ENCODE peak calls at places on chromosomes 12 and 14, in ten cellular contexts. Y is fibroblast of villous mesenchyme; J is H7; D is Jurkat, Clone E6-1; S is iPS DF 6.9; K is AG04449; A is esophagus muscularis mucosa; G is GM23248; P is kidney epithelial cell; C is astrocyte. B is an unnamed sample.

GRCh38 chr12:7012024-7012607 is 6.2 kb downstream of the LPCAT3 start:
- DNase-seq in K (no peak), C (no peak), A (no peak), D (no peak), S (no peak), Y (no peak), J (no peak), G (no peak), P (no peak), B (no peak)

GRCh38 chr12:57452181-57452936 is 2.7 kb upstream of the INHBE start:
- DNase-seq in J (peak; percentile 30), P (no peak), S (no peak), Y (peak; percentile 94), A (no peak), C (peak; percentile 93), G (peak; percentile 93), D (no peak), K (peak; percentile 86), B (peak; percentile 89)

GRCh38 chr14:78164226-78164853 is 5.8 kb upstream of the NRXN3 start:
- DNase-seq in A (no peak), G (peak; percentile 38), D (peak; percentile 22), K (no peak), J (peak; percentile 78), Y (no peak), P (no peak), C (no peak), S (peak; percentile 50), B (peak; percentile 7)

GRCh38 chr12:6524648-6525047 is 9.7 kb upstream of the GAPDH start:
- DNase-seq in S (no peak), K (no peak), Y (no peak), D (no peak), G (no peak), J (no peak), A (no peak), P (no peak), C (no peak), B (no peak)

GRCh38 chr14:61252354-61253063 is 28.6 kb downstream of the TMEM30B start:
- DNase-seq in Y (peak; percentile 91), K (peak; percentile 95), P (peak; percentile 87), C (peak; percentile 96), D (peak; percentile 76), S (no peak), J (peak; percentile 51), A (peak; percentile 95), G (peak; percentile 97), B (peak; percentile 97)

GRCh38 chr12:119198440-119198839 is 19.7 kb downstream of the HSPB8 start:
- DNase-seq in K (no peak), D (no peak), C (no peak), G (no peak), J (no peak), Y (no peak), P (no peak), A (no peak), S (no peak), B (no peak)

GRCh38 chr12:94710933-94711332 is 60.6 kb upstream of the TMCC3 start:
- DNase-seq in J (peak; percentile 56), C (no peak), K (no peak), S (peak; percentile 25), A (no peak), P (no peak), D (peak; percentile 44), Y (no peak), G (peak; percentile 29), B (peak; percentile 28)

GRCh38 chr14:77589099-77589498 is 27.3 kb downstream of the SPTLC2 start:
- DNase-seq in P (no peak), Y (no peak), C (no peak), K (no peak), J (no peak), D (no peak), G (no peak), A (no peak), S (no peak), B (no peak)

GRCh38 chr14:57061009-57061711 is 207.5 kb downstream of the EXOC5 start:
- DNase-seq in G (no peak), C (no peak), S (no peak), Y (no peak), D (no peak), A (no peak), P (no peak), J (no peak), K (no peak), B (no peak)
- H3K4me3 ChIP-seq in G (no peak overlapping the region), C (no peak overlapping the region), S (no peak overlapping the region), Y (no peak overlapping the region), D (no peak overlapping the region), A (no peak overlapping the region), P (no peak overlapping the region), J (no peak overlapping the region), K (no peak overlapping the region), B (no peak overlapping the region)

GRCh38 chr14:73755434-73756014 is 41.3 kb upstream of the PNMA1 start:
- DNase-seq in P (no peak), S (no peak), G (peak; percentile 54), D (no peak), J (peak; percentile 68), K (no peak), C (no peak), A (no peak), Y (peak; percentile 49), B (no peak)

GRCh38 chr14:73752297-73752992 is 38.3 kb upstream of the PNMA1 start:
- DNase-seq in A (no peak), C (peak; percentile 70), D (no peak), G (peak; percentile 60), J (no peak), Y (peak; percentile 58), K (peak; percentile 38), P (no peak), S (no peak), B (peak; percentile 29)

GRCh38 chr14:73753043-73753886 is 39.1 kb upstream of the PNMA1 start:
- DNase-seq in K (no peak), J (no peak), G (peak; percentile 51), P (no peak), S (no peak), Y (peak; percentile 77), A (no peak), C (no peak), D (peak; percentile 96), B (no peak)

GRCh38 chr14:73754911-73755360 is 40.8 kb upstream of the PNMA1 start:
- DNase-seq in S (no peak), Y (peak; percentile 80), G (peak; percentile 75), K (no peak), D (no peak), P (no peak), C (peak; percentile 84), A (no peak), J (peak; percentile 70), B (peak; percentile 64)

GRCh38 chr14:73753887-73754880 is 40.0 kb upstream of the PNMA1 start:
- DNase-seq in D (peak; percentile 66), C (no peak), A (no peak), G (peak; percentile 69), Y (peak; percentile 81), P (no peak), K (no peak), S (no peak), J (no peak), B (peak; percentile 59)
- H3K4me3 ChIP-seq in D (peak overlapping the region; percentile 55), C (no peak overlapping the region), A (peak overlapping the region; percentile 12), G (peak overlapping the region; percentile 62), Y (peak overlapping the region; percentile 43), P (no peak overlapping the region), K (peak overlapping the region; percentile 38), S (no peak overlapping the region), J (no peak overlapping the region), B (no peak overlapping the region)

GRCh38 chr14:89418452-89418851 is 1.4 kb upstream of the FOXN3 start:
- DNase-seq in D (no peak), Y (no peak), K (no peak), J (no peak), G (peak; percentile 53), C (no peak), S (no peak), A (no peak), P (no peak), B (peak; percentile 55)

GRCh38 chr14:89415139-89415538 is 1.9 kb downstream of the FOXN3 start:
- DNase-seq in P (no peak), J (no peak), C (no peak), G (peak; percentile 59), A (no peak), S (no peak), K (no peak), Y (peak; percentile 25), D (no peak), B (no peak)

GRCh38 chr14:89417469-89418225 is 614 bp upstream of the FOXN3 start:
- DNase-seq in S (no peak), Y (peak; percentile 52), G (peak; percentile 76), C (peak; percentile 35), K (no peak), A (peak; percentile 94), P (no peak), J (peak; percentile 50), D (peak; percentile 73), B (peak; percentile 48)

GRCh38 chr14:89417111-89417468 is at the start of gene FOXN3:
- DNase-seq in A (peak; percentile 97), S (no peak), K (no peak), P (peak; percentile 55), D (peak; percentile 86), C (peak; percentile 78), J (peak; percentile 97), Y (peak; percentile 89), G (peak; percentile 94), B (peak; percentile 84)

DNA sequence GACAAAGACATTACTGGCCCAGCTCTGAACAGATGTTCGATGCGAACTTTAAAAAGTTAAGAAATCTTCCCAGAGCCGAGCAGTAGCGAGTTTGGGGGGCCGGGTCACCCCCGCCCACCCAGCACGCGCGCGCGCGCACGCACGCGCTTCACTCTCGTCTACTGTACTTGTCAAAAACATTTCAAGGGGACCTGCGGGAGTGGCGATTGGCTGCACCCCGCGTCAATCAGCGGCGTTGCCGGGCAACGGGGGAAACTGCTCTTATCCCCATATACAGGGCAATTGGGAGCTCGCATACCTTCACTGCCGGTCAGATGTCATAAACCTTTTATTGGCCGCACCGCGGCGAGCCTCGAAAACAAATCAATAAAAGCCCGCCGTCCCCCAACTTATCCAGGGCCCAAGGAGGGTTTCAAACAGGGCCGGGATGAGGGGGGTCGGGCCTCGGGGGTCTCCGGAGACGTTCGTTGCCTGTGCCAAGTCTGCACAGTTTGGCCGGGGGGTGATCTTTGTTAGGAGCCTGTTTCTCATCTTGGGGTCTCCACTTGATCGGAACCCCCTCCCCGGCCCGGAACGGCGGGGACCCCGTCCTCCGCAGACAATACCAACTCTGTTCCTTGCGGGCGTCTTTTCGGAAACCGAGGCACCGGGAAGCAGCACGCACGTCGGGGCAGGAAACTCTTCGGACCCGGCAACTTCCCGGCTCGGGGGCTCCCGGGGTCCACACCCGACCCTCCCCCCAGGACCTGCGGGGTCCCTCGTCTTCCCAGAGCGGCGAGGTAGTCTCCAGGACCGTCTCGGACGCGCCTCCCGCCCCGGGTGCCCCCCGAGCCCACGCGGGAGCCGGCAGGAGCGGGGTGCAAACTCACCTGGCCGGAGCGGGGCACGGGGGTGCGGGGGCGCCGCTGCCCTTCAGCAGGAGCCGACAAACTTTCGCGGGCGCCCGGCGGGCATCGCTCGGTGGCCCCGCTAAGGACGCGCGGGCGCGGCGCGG is 734 bp downstream of the FOXN3 start:
- DNase-seq in J (peak; percentile 99), D (peak; percentile 96), C (peak; percentile 99), S (peak; percentile 87), K (peak; percentile 93), A (peak; percentile 100), P (peak; percentile 84), G (peak; percentile 93), Y (peak; percentile 99), B (peak; percentile 97)
- H3K4me3 ChIP-seq in J (peak overlapping the region; percentile 77), D (peak overlapping the region; percentile 67), C (peak overlapping the region; percentile 64), S (peak overlapping the region; percentile 97), K (peak overlapping the region; percentile 75), A (peak overlapping the region; percentile 89), P (peak overlapping the region; percentile 82), G (peak overlapping the region; percentile 92), Y (peak overlapping the region; percentile 90), B (peak overlapping the region; percentile 79)

DNA sequence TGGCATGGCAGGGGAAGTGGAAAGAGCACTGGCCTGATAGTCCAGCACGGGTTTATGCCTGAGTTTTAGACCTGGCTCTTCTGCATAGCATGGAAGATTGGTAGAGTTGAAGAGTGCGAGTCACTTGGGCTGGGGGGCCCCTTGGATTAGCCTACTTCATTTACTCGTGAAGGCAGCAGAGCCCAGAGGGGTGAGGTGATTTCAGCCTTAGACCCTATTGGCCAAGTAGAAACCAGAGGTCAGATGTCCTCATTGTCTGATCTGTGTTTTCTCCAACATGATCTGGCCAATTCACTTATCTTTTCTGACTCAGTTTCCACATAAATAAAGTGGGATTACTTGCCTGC is 1.9 kb downstream of the PLEKHG3 start:
- DNase-seq in D (no peak), P (no peak), K (no peak), A (no peak), G (no peak), Y (no peak), C (no peak), J (peak; percentile 35), S (no peak), B (no peak)
- H3K4me3 ChIP-seq in D (no peak overlapping the region), P (peak overlapping the region; percentile 77), K (peak overlapping the region; percentile 78), A (peak overlapping the region; percentile 83), G (no peak overlapping the region), Y (peak overlapping the region; percentile 89), C (peak overlapping the region; percentile 76), J (peak overlapping the region; percentile 87), S (no peak overlapping the region), B (no peak overlapping the region)

B was measured in fibroblast of mammary gland.